ENCODE peak calls at places on chromosomes 12 and 14, in ten cellular contexts. I, A, O, Z, T, M, K, W, F and R are unnamed samples. For H3K4me1, the result is how much of the 10 kb centered on the place peaks cover.

GRCh38 chr14:93005135-93005813 is 82.3 kb downstream of the CHGA start:
- DNase-seq in T (no peak), W (no peak), Z (no peak), K (peak), M (no peak), I (no peak), O (no peak), A (no peak), F (no peak), R (no peak)

GRCh38 chr14:50736932-50737419 is 68.9 kb upstream of the SAV1 start:
- DNase-seq in F (no peak), Z (no peak), K (no peak), O (no peak), W (no peak), I (no peak), A (no peak), M (no peak), T (no peak), R (no peak)

GRCh38 chr12:62014330-62014729 is 245.9 kb upstream of the USP15 start:
- DNase-seq in K (no peak), I (no peak), T (no peak), O (no peak), M (no peak), F (no peak), A (no peak), W (no peak), Z (no peak), R (no peak)

GRCh38 chr12:34400423-34400881 is 378.2 kb downstream of the ALG10 start:
- DNase-seq in W (peak), A (no peak), F (no peak), Z (peak), M (no peak), T (no peak), K (peak), I (peak), O (peak), R (no peak)

GRCh38 chr12:62660763-62661162 is 194.1 kb downstream of the MON2 start:
- DNase-seq in F (no peak), W (no peak), I (no peak), T (peak), M (no peak), Z (no peak), K (no peak), A (peak), O (no peak), R (no peak)

GRCh38 chr12:40031965-40032364 is 73.9 kb downstream of the SLC2A13 start:
- DNase-seq in M (peak), I (no peak), A (no peak), W (no peak), K (no peak), F (no peak), O (no peak), Z (no peak), T (no peak), R (no peak)

GRCh38 chr14:104395276-104395675 is 184.3 kb upstream of the C14orf180 start:
- DNase-seq in T (no peak), Z (no peak), W (no peak), M (no peak), K (no peak), F (no peak), I (peak), A (no peak), O (no peak), R (no peak)

GRCh38 chr14:29222671-29223268 is 456.2 kb downstream of the FOXG1 start:
- DNase-seq in K (no peak), W (no peak), O (no peak), F (peak), Z (peak), I (no peak), A (peak), M (no peak), T (peak), R (peak)

GRCh38 chr12:85138833-85139232 is 102.7 kb downstream of the LRRIQ1 start:
- DNase-seq in I (no peak), A (no peak), Z (no peak), M (no peak), T (no peak), F (no peak), K (no peak), W (no peak), O (no peak), R (no peak)

GRCh38 chr14:55747186-55747585 is 167.2 kb downstream of the KTN1 start:
- DNase-seq in F (no peak), O (no peak), Z (no peak), W (no peak), T (no peak), K (no peak), M (no peak), A (no peak), I (no peak), R (no peak)

GRCh38 chr12:50246873-50247612 is 36.3 kb downstream of the LIMA1 start:
- DNase-seq in K (no peak), Z (peak), I (no peak), A (peak), W (peak), F (peak), T (peak), O (peak), M (no peak), R (peak)
- H3K4me1 ChIP-seq in K (under half), Z (under half), I (half or more), A (under half), W (half or more), F (half or more), T (under half), O (half or more), M (under half), R (half or more)

DNA sequence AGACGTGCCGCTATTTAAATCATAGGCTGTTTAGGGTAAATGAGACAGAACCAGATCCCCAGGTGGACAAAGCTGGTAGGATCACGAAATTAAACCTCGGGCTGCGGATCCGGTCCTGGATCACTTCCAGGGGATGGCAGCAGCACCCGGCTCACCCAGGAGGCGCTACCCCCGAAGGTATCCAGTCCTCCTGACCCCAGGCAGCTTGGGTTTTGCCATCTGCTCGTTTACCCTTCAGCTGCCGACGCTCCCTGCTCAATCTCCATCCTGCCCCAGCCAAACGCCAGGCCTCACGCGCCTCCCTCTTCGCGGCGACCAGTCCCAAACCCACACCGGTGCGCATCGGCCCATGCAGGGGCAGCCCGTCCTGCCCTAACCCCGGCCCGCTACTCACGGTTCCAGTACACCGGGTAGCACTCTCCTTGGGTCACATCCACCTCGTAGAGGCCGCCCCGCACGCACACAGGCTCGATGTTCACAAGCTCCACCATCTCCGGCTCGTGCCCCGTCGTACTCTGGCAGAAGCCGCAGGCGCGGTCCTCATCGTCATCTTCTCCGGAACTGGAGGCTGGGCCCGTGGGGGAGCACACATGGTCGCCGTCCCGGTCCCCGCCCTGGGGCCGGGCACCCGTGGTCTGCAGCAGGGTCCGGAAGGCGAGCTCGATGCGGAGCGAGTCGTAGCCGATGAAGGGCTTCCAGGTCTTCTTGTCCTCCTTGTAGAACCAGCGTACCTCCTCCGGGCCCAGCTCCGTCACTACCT is 1.1 kb downstream of the DDHD1 start:
- DNase-seq in O (peak), Z (peak), I (peak), W (peak), F (peak), T (peak), K (peak), A (peak), M (peak), R (peak)
- TF ChIP-seq CTCF in O (no peak), Z (no peak), I (no peak), W (no peak), F (peak), T (peak), K (no peak), A (peak), M (peak), R (peak)

DNA sequence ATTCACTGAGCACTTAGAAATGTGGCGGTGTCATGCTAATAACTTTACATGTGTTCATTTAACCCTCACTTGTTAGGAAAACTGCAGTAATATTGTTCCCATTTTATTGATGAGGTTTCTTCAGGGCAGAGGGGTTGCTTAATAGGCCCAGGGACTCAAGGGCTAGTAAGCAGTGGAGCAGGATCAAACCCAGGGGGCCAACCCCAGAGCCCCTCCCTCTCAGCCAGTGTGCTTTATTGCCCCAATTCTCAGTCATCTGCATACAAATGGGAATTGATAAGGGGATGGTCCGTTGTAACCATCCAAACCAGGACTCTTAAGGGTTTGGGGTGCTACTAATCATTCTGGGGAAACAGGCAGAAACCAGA is 142.8 kb upstream of the AMIGO2 start:
- DNase-seq in I (no peak), Z (no peak), F (no peak), W (no peak), A (no peak), O (no peak), T (no peak), M (no peak), K (no peak), R (no peak)
- H3K4me1 ChIP-seq in I (under half), Z (under half), F (half or more), W (under half), A (under half), O (under half), T (under half), M (under half), K (under half), R (half or more)

DNA sequence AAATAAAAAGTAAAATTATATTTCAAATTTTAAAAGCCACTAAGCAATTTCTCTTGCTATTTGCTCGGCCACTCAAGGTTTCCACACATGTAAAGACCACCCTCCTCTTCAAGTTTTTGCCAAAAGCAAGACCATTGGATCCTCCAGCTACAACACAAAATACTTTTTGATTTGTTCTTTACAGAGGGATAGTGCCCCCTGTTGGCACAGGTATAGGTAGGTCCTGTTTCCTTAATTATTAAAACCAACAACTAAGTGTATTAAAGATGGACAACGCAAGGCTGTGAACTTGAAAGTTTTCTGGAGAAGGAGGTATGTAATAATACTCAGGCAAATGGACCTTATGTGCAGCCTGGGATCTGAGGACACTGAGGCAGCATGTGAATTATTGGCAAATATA is 23.8 kb downstream of the ATP6V1D start:
- DNase-seq in A (no peak), T (peak), I (no peak), K (no peak), Z (peak), W (no peak), O (no peak), F (peak), M (peak), R (peak)
- TF ChIP-seq CTCF in A (peak), T (peak), I (peak), K (no peak), Z (peak), W (no peak), O (no peak), F (peak), M (peak), R (peak)

DNA sequence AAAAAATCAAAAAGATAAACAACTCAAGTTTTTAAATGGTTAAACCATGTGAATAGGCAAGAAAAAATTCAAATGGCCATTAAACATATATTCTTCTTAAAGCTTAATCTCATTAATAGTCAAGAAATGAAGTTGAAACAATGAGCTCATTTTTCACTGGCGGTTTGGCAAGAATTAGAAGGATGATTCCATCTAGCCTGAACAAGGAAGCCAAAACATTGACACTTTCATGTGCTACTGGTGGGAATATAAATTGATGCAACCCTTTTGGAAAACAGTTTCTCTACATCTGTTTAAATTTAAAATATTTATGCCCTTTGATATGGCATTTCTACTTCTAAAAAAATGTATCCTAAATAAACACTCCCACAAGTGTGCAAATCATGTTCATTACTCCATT is 174.8 kb upstream of the HIF1A start:
- DNase-seq in F (no peak), A (no peak), W (no peak), M (no peak), T (no peak), I (no peak), O (no peak), Z (no peak), K (no peak), R (no peak)
- H3K4me1 ChIP-seq in F (half or more), A (under half), W (half or more), M (under half), T (under half), I (half or more), O (under half), Z (under half), K (half or more), R (under half)

DNA sequence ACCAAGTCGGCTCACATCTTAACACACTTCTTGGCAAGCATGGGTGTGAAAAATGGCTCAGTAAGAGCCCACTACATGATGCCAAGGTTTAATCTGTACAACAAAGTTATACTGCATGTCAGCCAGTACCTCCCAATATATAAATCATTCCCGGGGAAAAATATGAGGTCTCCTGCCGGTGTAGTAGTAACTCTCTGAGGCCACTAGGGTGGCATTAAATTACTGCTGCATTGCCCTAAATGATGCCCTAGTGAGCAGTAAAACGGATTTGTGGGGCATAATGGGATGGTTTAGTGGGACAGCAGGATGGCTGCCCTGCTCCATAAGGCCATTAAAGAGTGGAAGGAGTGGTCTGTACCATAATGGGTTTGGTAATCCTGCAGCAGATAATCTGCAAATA is 267.7 kb downstream of the MED13L start:
- DNase-seq in O (no peak), M (peak), Z (no peak), F (peak), K (no peak), A (no peak), T (no peak), W (no peak), I (no peak), R (no peak)
- TF ChIP-seq CTCF in O (peak), M (peak), Z (peak), F (no peak), K (no peak), A (peak), T (peak), W (peak), I (peak), R (peak)

GRCh38 chr14:36293824-36294223 is 26.6 kb downstream of the MBIP start:
- DNase-seq in A (peak), Z (peak), W (no peak), F (peak), O (no peak), K (no peak), I (no peak), M (no peak), T (peak), R (no peak)
- H3K4me1 ChIP-seq in A (under half), Z (under half), W (under half), F (under half), O (under half), K (under half), I (under half), M (under half), T (under half), R (under half)

GRCh38 chr12:112418596-112419268 is at the start of gene PTPN11:
- DNase-seq in K (peak), M (peak), A (peak), F (peak), Z (peak), T (peak), O (peak), W (peak), I (peak), R (peak)
- TF ChIP-seq CTCF in K (peak), M (peak), A (no peak), F (peak), Z (peak), T (peak), O (no peak), W (no peak), I (peak), R (peak)